ENCODE peak calls at places on chromosomes 7 and 10, in ten cellular contexts. One of them, this sample, is unnamed.

GRCh38 chr7:46229409-46229808 is 308.3 kb upstream of the IGFBP3 start:
- DNase-seq in CD8-positive, alpha-beta T cell: no peak
- DNase-seq in globus pallidus: no peak
- DNase-seq in natural killer cell treated with Interleukin-12 subunit alpha and Interleukin-12 subunit beta and Interleukin-15 and Interleukin-18, amount 100 ng/mL, for 72 hours: no peak
- DNase-seq in AG10803: peak; percentile 78
- DNase-seq in NB4: no peak
- DNase-seq in AG04450: peak; percentile 59
- DNase-seq in DMS 273 treated with DMSO at 0.1 percent for 48 hours: no peak
- DNase-seq in upper lobe of right lung: no peak
- DNase-seq in GM18507: no peak
- DNase-seq in this sample: no peak

GRCh38 chr7:131909151-131909768 is 352.8 kb upstream of the PODXL start:
- DNase-seq in GM18507: no peak
- DNase-seq in globus pallidus: no peak
- DNase-seq in CD8-positive, alpha-beta T cell: no peak
- DNase-seq in NB4: no peak
- DNase-seq in natural killer cell treated with Interleukin-12 subunit alpha and Interleukin-12 subunit beta and Interleukin-15 and Interleukin-18, amount 100 ng/mL, for 72 hours: no peak
- DNase-seq in AG10803: no peak
- DNase-seq in AG04450: no peak
- DNase-seq in DMS 273 treated with DMSO at 0.1 percent for 48 hours: no peak
- DNase-seq in upper lobe of right lung: no peak
- DNase-seq in this sample: no peak

GRCh38 chr10:113447278-113447677 is 105.6 kb upstream of the HABP2 start:
- DNase-seq in GM18507: no peak
- DNase-seq in upper lobe of right lung: no peak
- DNase-seq in DMS 273 treated with DMSO at 0.1 percent for 48 hours: no peak
- DNase-seq in AG04450: no peak
- DNase-seq in CD8-positive, alpha-beta T cell: no peak
- DNase-seq in NB4: no peak
- DNase-seq in natural killer cell treated with Interleukin-12 subunit alpha and Interleukin-12 subunit beta and Interleukin-15 and Interleukin-18, amount 100 ng/mL, for 72 hours: no peak
- DNase-seq in AG10803: no peak
- DNase-seq in globus pallidus: no peak
- DNase-seq in this sample: no peak

GRCh38 chr7:17952387-17952786 is 12.1 kb upstream of the SNX13 start:
- DNase-seq in DMS 273 treated with DMSO at 0.1 percent for 48 hours: no peak
- DNase-seq in natural killer cell treated with Interleukin-12 subunit alpha and Interleukin-12 subunit beta and Interleukin-15 and Interleukin-18, amount 100 ng/mL, for 72 hours: no peak
- DNase-seq in CD8-positive, alpha-beta T cell: no peak
- DNase-seq in globus pallidus: no peak
- DNase-seq in GM18507: peak; percentile 25
- DNase-seq in AG04450: no peak
- DNase-seq in upper lobe of right lung: no peak
- DNase-seq in NB4: no peak
- DNase-seq in AG10803: no peak
- DNase-seq in this sample: no peak

GRCh38 chr7:2641406-2642393 is 9.9 kb downstream of the TTYH3 start:
- DNase-seq in upper lobe of right lung: peak; percentile 93
- DNase-seq in globus pallidus: peak; percentile 89
- DNase-seq in natural killer cell treated with Interleukin-12 subunit alpha and Interleukin-12 subunit beta and Interleukin-15 and Interleukin-18, amount 100 ng/mL, for 72 hours: no peak
- DNase-seq in DMS 273 treated with DMSO at 0.1 percent for 48 hours: no peak
- DNase-seq in CD8-positive, alpha-beta T cell: no peak
- DNase-seq in AG04450: peak; percentile 90
- DNase-seq in GM18507: no peak
- DNase-seq in NB4: peak; percentile 88
- DNase-seq in AG10803: peak; percentile 99
- DNase-seq in this sample: no peak

GRCh38 chr10:124419635-124420034 is 912 bp upstream of the OAT start:
- DNase-seq in natural killer cell treated with Interleukin-12 subunit alpha and Interleukin-12 subunit beta and Interleukin-15 and Interleukin-18, amount 100 ng/mL, for 72 hours: no peak
- DNase-seq in AG10803: no peak
- DNase-seq in globus pallidus: no peak
- DNase-seq in AG04450: no peak
- DNase-seq in GM18507: no peak
- DNase-seq in DMS 273 treated with DMSO at 0.1 percent for 48 hours: no peak
- DNase-seq in CD8-positive, alpha-beta T cell: no peak
- DNase-seq in NB4: no peak
- DNase-seq in upper lobe of right lung: no peak
- DNase-seq in this sample: no peak

GRCh38 chr7:80879849-80880248 is 39.0 kb downstream of the SEMA3C start:
- DNase-seq in globus pallidus: no peak
- DNase-seq in GM18507: no peak
- DNase-seq in CD8-positive, alpha-beta T cell: no peak
- DNase-seq in NB4: no peak
- DNase-seq in natural killer cell treated with Interleukin-12 subunit alpha and Interleukin-12 subunit beta and Interleukin-15 and Interleukin-18, amount 100 ng/mL, for 72 hours: no peak
- DNase-seq in upper lobe of right lung: no peak
- DNase-seq in DMS 273 treated with DMSO at 0.1 percent for 48 hours: no peak
- DNase-seq in AG10803: no peak
- DNase-seq in AG04450: peak; percentile 52
- DNase-seq in this sample: no peak

GRCh38 chr10:14586901-14587300 is 187.8 kb downstream of the FAM107B start:
- DNase-seq in GM18507: no peak
- DNase-seq in AG04450: no peak
- DNase-seq in DMS 273 treated with DMSO at 0.1 percent for 48 hours: no peak
- DNase-seq in natural killer cell treated with Interleukin-12 subunit alpha and Interleukin-12 subunit beta and Interleukin-15 and Interleukin-18, amount 100 ng/mL, for 72 hours: no peak
- DNase-seq in AG10803: no peak
- DNase-seq in CD8-positive, alpha-beta T cell: peak; percentile 56
- DNase-seq in globus pallidus: no peak
- DNase-seq in upper lobe of right lung: no peak
- DNase-seq in NB4: no peak
- DNase-seq in this sample: no peak

GRCh38 chr10:44465430-44466115 is 80.7 kb upstream of the CXCL12 start:
- DNase-seq in AG04450: no peak
- DNase-seq in AG10803: no peak
- DNase-seq in upper lobe of right lung: no peak
- DNase-seq in DMS 273 treated with DMSO at 0.1 percent for 48 hours: no peak
- DNase-seq in globus pallidus: no peak
- DNase-seq in natural killer cell treated with Interleukin-12 subunit alpha and Interleukin-12 subunit beta and Interleukin-15 and Interleukin-18, amount 100 ng/mL, for 72 hours: no peak
- DNase-seq in NB4: no peak
- DNase-seq in CD8-positive, alpha-beta T cell: no peak
- DNase-seq in GM18507: no peak
- DNase-seq in this sample: no peak

GRCh38 chr7:31002256-31002655 is 38.5 kb downstream of the GHRHR start:
- DNase-seq in upper lobe of right lung: no peak
- DNase-seq in DMS 273 treated with DMSO at 0.1 percent for 48 hours: no peak
- DNase-seq in AG10803: peak; percentile 26
- DNase-seq in AG04450: no peak
- DNase-seq in globus pallidus: no peak
- DNase-seq in CD8-positive, alpha-beta T cell: no peak
- DNase-seq in GM18507: no peak
- DNase-seq in NB4: no peak
- DNase-seq in natural killer cell treated with Interleukin-12 subunit alpha and Interleukin-12 subunit beta and Interleukin-15 and Interleukin-18, amount 100 ng/mL, for 72 hours: no peak
- DNase-seq in this sample: no peak

GRCh38 chr10:128969551-128969950 is 497.5 kb upstream of the MGMT start:
- DNase-seq in DMS 273 treated with DMSO at 0.1 percent for 48 hours: no peak
- DNase-seq in AG10803: no peak
- DNase-seq in upper lobe of right lung: no peak
- DNase-seq in natural killer cell treated with Interleukin-12 subunit alpha and Interleukin-12 subunit beta and Interleukin-15 and Interleukin-18, amount 100 ng/mL, for 72 hours: no peak
- DNase-seq in CD8-positive, alpha-beta T cell: no peak
- DNase-seq in GM18507: no peak
- DNase-seq in AG04450: no peak
- DNase-seq in NB4: no peak
- DNase-seq in globus pallidus: no peak
- DNase-seq in this sample: no peak

GRCh38 chr10:116947838-116948529 is 57.0 kb downstream of the SHTN1 start:
- DNase-seq in DMS 273 treated with DMSO at 0.1 percent for 48 hours: no peak
- DNase-seq in CD8-positive, alpha-beta T cell: no peak
- DNase-seq in globus pallidus: peak; percentile 66
- DNase-seq in natural killer cell treated with Interleukin-12 subunit alpha and Interleukin-12 subunit beta and Interleukin-15 and Interleukin-18, amount 100 ng/mL, for 72 hours: no peak
- DNase-seq in AG04450: no peak
- DNase-seq in AG10803: peak; percentile 14
- DNase-seq in GM18507: no peak
- DNase-seq in NB4: peak; percentile 6
- DNase-seq in upper lobe of right lung: no peak
- DNase-seq in this sample: no peak

GRCh38 chr7:18859331-18859730 is 258.1 kb downstream of the TWIST1 start:
- DNase-seq in globus pallidus: no peak
- DNase-seq in GM18507: no peak
- DNase-seq in DMS 273 treated with DMSO at 0.1 percent for 48 hours: no peak
- DNase-seq in NB4: no peak
- DNase-seq in natural killer cell treated with Interleukin-12 subunit alpha and Interleukin-12 subunit beta and Interleukin-15 and Interleukin-18, amount 100 ng/mL, for 72 hours: no peak
- DNase-seq in upper lobe of right lung: no peak
- DNase-seq in AG04450: no peak
- DNase-seq in AG10803: no peak
- DNase-seq in CD8-positive, alpha-beta T cell: no peak
- DNase-seq in this sample: no peak

GRCh38 chr7:36533717-36534116 is 144.1 kb downstream of the ANLN start:
- DNase-seq in AG04450: no peak
- DNase-seq in DMS 273 treated with DMSO at 0.1 percent for 48 hours: no peak
- DNase-seq in GM18507: no peak
- DNase-seq in globus pallidus: no peak
- DNase-seq in NB4: no peak
- DNase-seq in CD8-positive, alpha-beta T cell: no peak
- DNase-seq in natural killer cell treated with Interleukin-12 subunit alpha and Interleukin-12 subunit beta and Interleukin-15 and Interleukin-18, amount 100 ng/mL, for 72 hours: no peak
- DNase-seq in upper lobe of right lung: no peak
- DNase-seq in AG10803: no peak
- DNase-seq in this sample: no peak

GRCh38 chr10:20890491-20891337 is 6.4 kb downstream of the NEBL start:
- DNase-seq in globus pallidus: no peak
- DNase-seq in natural killer cell treated with Interleukin-12 subunit alpha and Interleukin-12 subunit beta and Interleukin-15 and Interleukin-18, amount 100 ng/mL, for 72 hours: no peak
- DNase-seq in upper lobe of right lung: no peak
- DNase-seq in GM18507: no peak
- DNase-seq in CD8-positive, alpha-beta T cell: no peak
- DNase-seq in AG10803: no peak
- DNase-seq in NB4: no peak
- DNase-seq in AG04450: no peak
- DNase-seq in DMS 273 treated with DMSO at 0.1 percent for 48 hours: no peak
- DNase-seq in this sample: no peak

GRCh38 chr7:24587853-24588252 is 14.6 kb downstream of the PALS2 start:
- DNase-seq in GM18507: no peak
- DNase-seq in DMS 273 treated with DMSO at 0.1 percent for 48 hours: no peak
- DNase-seq in globus pallidus: no peak
- DNase-seq in AG04450: no peak
- DNase-seq in CD8-positive, alpha-beta T cell: peak; percentile 44
- DNase-seq in AG10803: no peak
- DNase-seq in NB4: peak; percentile 56
- DNase-seq in natural killer cell treated with Interleukin-12 subunit alpha and Interleukin-12 subunit beta and Interleukin-15 and Interleukin-18, amount 100 ng/mL, for 72 hours: no peak
- DNase-seq in upper lobe of right lung: no peak
- DNase-seq in this sample: no peak

GRCh38 chr7:71871446-71871845 is 540.7 kb downstream of the CALN1 start:
- DNase-seq in upper lobe of right lung: no peak
- DNase-seq in AG10803: no peak
- DNase-seq in CD8-positive, alpha-beta T cell: no peak
- DNase-seq in NB4: no peak
- DNase-seq in DMS 273 treated with DMSO at 0.1 percent for 48 hours: no peak
- DNase-seq in GM18507: no peak
- DNase-seq in AG04450: no peak
- DNase-seq in globus pallidus: no peak
- DNase-seq in natural killer cell treated with Interleukin-12 subunit alpha and Interleukin-12 subunit beta and Interleukin-15 and Interleukin-18, amount 100 ng/mL, for 72 hours: no peak
- DNase-seq in this sample: no peak

GRCh38 chr7:74572301-74573090 is 85.0 kb upstream of the GTF2I start:
- DNase-seq in AG10803: no peak
- DNase-seq in natural killer cell treated with Interleukin-12 subunit alpha and Interleukin-12 subunit beta and Interleukin-15 and Interleukin-18, amount 100 ng/mL, for 72 hours: no peak
- DNase-seq in DMS 273 treated with DMSO at 0.1 percent for 48 hours: peak; percentile 91
- DNase-seq in CD8-positive, alpha-beta T cell: no peak
- DNase-seq in AG04450: no peak
- DNase-seq in globus pallidus: peak; percentile 26
- DNase-seq in upper lobe of right lung: no peak
- DNase-seq in NB4: no peak
- DNase-seq in GM18507: no peak
- DNase-seq in this sample: no peak

GRCh38 chr10:125084191-125085186 is 75.9 kb downstream of the CTBP2 start:
- DNase-seq in GM18507: no peak
- DNase-seq in globus pallidus: no peak
- DNase-seq in upper lobe of right lung: peak; percentile 62
- DNase-seq in NB4: no peak
- DNase-seq in CD8-positive, alpha-beta T cell: no peak
- DNase-seq in DMS 273 treated with DMSO at 0.1 percent for 48 hours: no peak
- DNase-seq in AG10803: peak; percentile 91
- DNase-seq in AG04450: peak; percentile 78
- DNase-seq in natural killer cell treated with Interleukin-12 subunit alpha and Interleukin-12 subunit beta and Interleukin-15 and Interleukin-18, amount 100 ng/mL, for 72 hours: no peak
- DNase-seq in this sample: no peak

GRCh38 chr7:54792383-54792782 is 33.4 kb upstream of the SEC61G start:
- DNase-seq in CD8-positive, alpha-beta T cell: no peak
- DNase-seq in DMS 273 treated with DMSO at 0.1 percent for 48 hours: no peak
- DNase-seq in natural killer cell treated with Interleukin-12 subunit alpha and Interleukin-12 subunit beta and Interleukin-15 and Interleukin-18, amount 100 ng/mL, for 72 hours: no peak
- DNase-seq in AG10803: no peak
- DNase-seq in upper lobe of right lung: no peak
- DNase-seq in GM18507: no peak
- DNase-seq in AG04450: no peak
- DNase-seq in globus pallidus: no peak
- DNase-seq in NB4: no peak
- DNase-seq in this sample: no peak

GRCh38 chr7:123327661-123328060 is 127.9 kb upstream of the SLC13A1 start:
- DNase-seq in natural killer cell treated with Interleukin-12 subunit alpha and Interleukin-12 subunit beta and Interleukin-15 and Interleukin-18, amount 100 ng/mL, for 72 hours: no peak
- DNase-seq in DMS 273 treated with DMSO at 0.1 percent for 48 hours: no peak
- DNase-seq in AG04450: no peak
- DNase-seq in CD8-positive, alpha-beta T cell: no peak
- DNase-seq in GM18507: no peak
- DNase-seq in globus pallidus: no peak
- DNase-seq in upper lobe of right lung: no peak
- DNase-seq in NB4: no peak
- DNase-seq in AG10803: no peak
- DNase-seq in this sample: no peak

GRCh38 chr10:93579089-93579488 is 12.6 kb downstream of the FFAR4 start:
- DNase-seq in DMS 273 treated with DMSO at 0.1 percent for 48 hours: no peak
- DNase-seq in globus pallidus: no peak
- DNase-seq in CD8-positive, alpha-beta T cell: no peak
- DNase-seq in natural killer cell treated with Interleukin-12 subunit alpha and Interleukin-12 subunit beta and Interleukin-15 and Interleukin-18, amount 100 ng/mL, for 72 hours: no peak
- DNase-seq in upper lobe of right lung: no peak
- DNase-seq in NB4: no peak
- DNase-seq in AG04450: no peak
- DNase-seq in GM18507: no peak
- DNase-seq in AG10803: no peak
- DNase-seq in this sample: no peak

GRCh38 chr7:37511852-37512377 is 63.3 kb upstream of the ELMO1 start:
- DNase-seq in DMS 273 treated with DMSO at 0.1 percent for 48 hours: no peak
- DNase-seq in upper lobe of right lung: no peak
- DNase-seq in CD8-positive, alpha-beta T cell: no peak
- DNase-seq in natural killer cell treated with Interleukin-12 subunit alpha and Interleukin-12 subunit beta and Interleukin-15 and Interleukin-18, amount 100 ng/mL, for 72 hours: no peak
- DNase-seq in GM18507: no peak
- DNase-seq in AG10803: no peak
- DNase-seq in globus pallidus: no peak
- DNase-seq in AG04450: no peak
- DNase-seq in NB4: no peak
- DNase-seq in this sample: no peak

GRCh38 chr7:70152313-70152712 is 554.0 kb downstream of the AUTS2 start:
- DNase-seq in AG10803: no peak
- DNase-seq in globus pallidus: no peak
- DNase-seq in GM18507: no peak
- DNase-seq in upper lobe of right lung: no peak
- DNase-seq in NB4: no peak
- DNase-seq in AG04450: no peak
- DNase-seq in natural killer cell treated with Interleukin-12 subunit alpha and Interleukin-12 subunit beta and Interleukin-15 and Interleukin-18, amount 100 ng/mL, for 72 hours: no peak
- DNase-seq in DMS 273 treated with DMSO at 0.1 percent for 48 hours: no peak
- DNase-seq in CD8-positive, alpha-beta T cell: no peak
- DNase-seq in this sample: no peak

GRCh38 chr10:451021-451471 is 238.4 kb downstream of the DIP2C start:
- DNase-seq in AG10803: no peak
- DNase-seq in upper lobe of right lung: no peak
- DNase-seq in natural killer cell treated with Interleukin-12 subunit alpha and Interleukin-12 subunit beta and Interleukin-15 and Interleukin-18, amount 100 ng/mL, for 72 hours: no peak
- DNase-seq in GM18507: peak; percentile 46
- DNase-seq in CD8-positive, alpha-beta T cell: peak; percentile 51
- DNase-seq in globus pallidus: no peak
- DNase-seq in DMS 273 treated with DMSO at 0.1 percent for 48 hours: no peak
- DNase-seq in NB4: peak; percentile 82
- DNase-seq in AG04450: no peak
- DNase-seq in this sample: no peak

GRCh38 chr10:132865851-132866600 is 76.3 kb downstream of the CFAP46 start:
- DNase-seq in AG04450: no peak
- DNase-seq in AG10803: no peak
- DNase-seq in natural killer cell treated with Interleukin-12 subunit alpha and Interleukin-12 subunit beta and Interleukin-15 and Interleukin-18, amount 100 ng/mL, for 72 hours: peak; percentile 46
- DNase-seq in NB4: no peak
- DNase-seq in globus pallidus: no peak
- DNase-seq in DMS 273 treated with DMSO at 0.1 percent for 48 hours: no peak
- DNase-seq in GM18507: no peak
- DNase-seq in upper lobe of right lung: peak; percentile 44
- DNase-seq in CD8-positive, alpha-beta T cell: no peak
- DNase-seq in this sample: peak; percentile 72

GRCh38 chr7:45575501-45576248 is 1.5 kb downstream of the ADCY1 start:
- DNase-seq in DMS 273 treated with DMSO at 0.1 percent for 48 hours: no peak
- DNase-seq in AG10803: no peak
- DNase-seq in globus pallidus: no peak
- DNase-seq in NB4: no peak
- DNase-seq in upper lobe of right lung: no peak
- DNase-seq in GM18507: no peak
- DNase-seq in CD8-positive, alpha-beta T cell: no peak
- DNase-seq in AG04450: no peak
- DNase-seq in natural killer cell treated with Interleukin-12 subunit alpha and Interleukin-12 subunit beta and Interleukin-15 and Interleukin-18, amount 100 ng/mL, for 72 hours: no peak
- DNase-seq in this sample: no peak

GRCh38 chr7:98619450-98620321 is 2.6 kb downstream of the NPTX2 start:
- DNase-seq in upper lobe of right lung: no peak
- DNase-seq in CD8-positive, alpha-beta T cell: no peak
- DNase-seq in AG04450: no peak
- DNase-seq in AG10803: peak; percentile 10
- DNase-seq in NB4: peak; percentile 68
- DNase-seq in globus pallidus: no peak
- DNase-seq in natural killer cell treated with Interleukin-12 subunit alpha and Interleukin-12 subunit beta and Interleukin-15 and Interleukin-18, amount 100 ng/mL, for 72 hours: no peak
- DNase-seq in GM18507: no peak
- DNase-seq in DMS 273 treated with DMSO at 0.1 percent for 48 hours: no peak
- DNase-seq in this sample: no peak